ENCODE peak calls at places on chromosome 16, in nine cellular contexts. A, C, U, P, Q, N, J, R and X are unnamed samples.

GRCh38 chr16:58519707-58520106 is 4.4 kb downstream of the SETD6 start:
- DNase-seq in J (no peak), A (no peak), U (no peak), C (no peak), R (no peak), Q (no peak), N (no peak), P (no peak), X (no peak)

GRCh38 chr16:57380671-57381462 is 8.6 kb downstream of the CX3CL1 start:
- DNase-seq in R (no peak), P (no peak), Q (no peak), N (no peak), A (peak; percentile 39), J (no peak), C (peak; percentile 62), U (peak; percentile 68), X (no peak)

GRCh38 chr16:67406628-67407027 is 9.6 kb downstream of the ZDHHC1 start:
- DNase-seq in U (peak; percentile 31), P (no peak), A (no peak), Q (no peak), R (no peak), C (peak; percentile 60), N (no peak), J (no peak), X (no peak)

GRCh38 chr16:29662729-29663019 is 373 bp upstream of the SPN start:
- DNase-seq in C (no peak), R (no peak), J (no peak), A (no peak), U (no peak), P (peak; percentile 41), N (peak; percentile 67), Q (no peak), X (no peak)

GRCh38 chr16:72372082-72372615 is 200.2 kb upstream of the PMFBP1 start:
- DNase-seq in A (no peak), U (no peak), J (no peak), Q (no peak), C (peak; percentile 3), R (no peak), N (no peak), P (no peak), X (no peak)

GRCh38 chr16:56611281-56611833 is 3.0 kb downstream of the MT2A start:
- DNase-seq in C (peak; percentile 58), U (no peak), R (no peak), A (peak; percentile 78), N (no peak), J (no peak), Q (peak; percentile 59), P (no peak), X (peak; percentile 51)

GRCh38 chr16:85204242-85205010 is 92.2 kb upstream of the CIBAR2 start:
- DNase-seq in A (no peak), R (no peak), Q (no peak), N (no peak), C (peak; percentile 76), J (no peak), U (no peak), P (no peak), X (no peak)

GRCh38 chr16:67563708-67564468 is 1.6 kb downstream of the CTCF start:
- DNase-seq in Q (no peak), P (no peak), U (no peak), R (peak; percentile 39), A (no peak), C (peak; percentile 80), J (no peak), N (no peak), X (no peak)

GRCh38 chr16:57377080-57377841 is 5.0 kb downstream of the CX3CL1 start:
- DNase-seq in P (no peak), U (no peak), R (no peak), J (no peak), A (no peak), Q (no peak), N (no peak), C (peak; percentile 6), X (no peak)

GRCh38 chr16:75138636-75139035 is 9.7 kb upstream of the ZFP1 start:
- DNase-seq in A (no peak), Q (no peak), C (peak; percentile 45), J (no peak), R (peak; percentile 89), N (no peak), P (no peak), U (no peak), X (no peak)

GRCh38 chr16:74025-74424 is 1.6 kb upstream of the RHBDF1 start:
- DNase-seq in U (no peak), P (no peak), N (no peak), J (no peak), C (no peak), R (no peak), A (peak; percentile 80), Q (no peak), X (no peak)
- H3K4me1 ChIP-seq in U (peaks cover 26% of the 10 kb centered on the region), P (peaks cover 25% of the 10 kb centered on the region), N (peaks cover 59% of the 10 kb centered on the region), J (peaks cover 43% of the 10 kb centered on the region), C (peaks cover 29% of the 10 kb centered on the region), R (peaks cover 38% of the 10 kb centered on the region), A (peaks cover 79% of the 10 kb centered on the region), Q (peaks cover 39% of the 10 kb centered on the region), X (peaks cover 28% of the 10 kb centered on the region)

GRCh38 chr16:65119905-65120341 is 1.9 kb downstream of the CDH11 start:
- DNase-seq in P (no peak), C (peak; percentile 83), U (no peak), Q (no peak), N (no peak), R (peak; percentile 68), A (no peak), J (peak; percentile 64), X (peak; percentile 32)

GRCh38 chr16:65122724-65122973 is 786 bp upstream of the CDH11 start:
- DNase-seq in P (no peak), U (no peak), R (no peak), A (no peak), C (no peak), Q (no peak), J (no peak), N (no peak), X (no peak)

GRCh38 chr16:65122974-65123845 is 1.3 kb upstream of the CDH11 start:
- DNase-seq in U (peak; percentile 59), P (no peak), R (peak; percentile 70), N (peak; percentile 73), J (peak; percentile 91), A (peak; percentile 52), C (peak; percentile 81), Q (no peak), X (peak; percentile 61)

GRCh38 chr16:65121870-65122723 is at the start of gene CDH11:
- DNase-seq in U (peak; percentile 58), A (peak; percentile 69), P (no peak), J (peak; percentile 93), N (peak; percentile 68), Q (no peak), R (peak; percentile 92), C (peak; percentile 96), X (peak; percentile 60)

DNA sequence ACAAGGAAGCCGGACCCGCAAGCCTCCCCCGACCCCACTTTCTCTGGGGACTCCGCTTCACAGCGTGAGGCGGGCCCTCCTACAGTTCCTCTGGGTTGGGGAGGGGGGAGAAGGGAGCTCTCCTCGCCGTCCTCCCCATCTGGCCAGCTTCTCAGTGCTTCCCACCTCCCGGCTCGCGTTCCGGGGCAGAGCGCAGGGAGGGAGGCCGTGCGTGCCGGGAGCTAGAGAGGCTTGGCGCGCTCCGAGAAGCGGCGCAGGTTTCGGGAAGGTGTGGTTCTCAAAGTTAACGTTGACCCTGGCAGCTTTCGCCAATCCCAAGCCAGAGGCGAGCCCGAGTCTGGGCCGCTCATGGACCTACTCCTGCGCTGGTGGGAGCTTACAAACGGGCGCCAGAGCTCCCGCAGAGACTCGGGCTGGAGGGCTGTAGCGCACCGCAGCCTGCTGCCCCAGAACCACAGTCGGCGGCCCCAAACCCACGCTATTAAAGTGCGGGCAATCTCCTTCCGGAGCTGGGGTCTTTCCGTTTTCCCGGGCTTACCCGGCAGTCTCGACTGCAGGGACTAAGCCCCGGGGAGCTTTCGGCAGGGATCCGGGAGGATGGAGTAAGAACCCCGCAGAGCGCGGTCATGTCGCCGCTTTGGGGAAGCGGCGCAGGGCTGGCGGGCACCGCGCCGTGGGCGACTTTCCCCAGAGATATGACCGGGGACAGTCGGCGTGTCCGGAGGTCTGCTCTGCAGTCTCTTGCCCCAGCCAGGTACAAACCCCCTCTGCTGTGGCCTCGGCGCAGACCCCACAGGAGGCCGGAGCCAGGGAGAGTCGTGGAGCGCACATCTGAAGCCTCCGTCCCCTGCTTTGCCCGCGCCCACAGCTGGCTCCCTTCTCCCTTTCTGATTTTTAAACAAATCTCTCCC is 797 bp downstream of the CDH11 start:
- DNase-seq in U (peak; percentile 56), C (peak; percentile 47), N (peak; percentile 65), A (peak; percentile 32), J (peak; percentile 64), Q (no peak), P (no peak), R (peak; percentile 56), X (peak; percentile 35)
- TF ChIP-seq CTCF in U (no peak), C (no peak), N (no peak), A (no peak), J (no peak), Q (no peak), P (no peak), R (no peak), X (no peak)

GRCh38 chr16:3068486-3068885 is 3.0 kb downstream of the IL32 start:
- DNase-seq in U (no peak), C (no peak), P (no peak), A (no peak), N (no peak), R (no peak), Q (no peak), J (no peak), X (no peak)

GRCh38 chr16:3067929-3068288 is 2.5 kb downstream of the IL32 start:
- DNase-seq in N (no peak), J (no peak), A (no peak), C (no peak), P (no peak), U (no peak), Q (no peak), R (no peak), X (no peak)

GRCh38 chr16:3065742-3066439 is 451 bp downstream of the IL32 start:
- DNase-seq in J (no peak), A (no peak), Q (no peak), U (peak; percentile 64), N (no peak), C (no peak), R (no peak), P (no peak), X (no peak)

GRCh38 chr16:3065069-3065741 is at the start of gene IL32:
- DNase-seq in R (no peak), A (peak; percentile 87), N (no peak), U (peak; percentile 82), P (peak; percentile 68), J (peak; percentile 60), Q (no peak), C (peak; percentile 82), X (peak; percentile 83)

DNA sequence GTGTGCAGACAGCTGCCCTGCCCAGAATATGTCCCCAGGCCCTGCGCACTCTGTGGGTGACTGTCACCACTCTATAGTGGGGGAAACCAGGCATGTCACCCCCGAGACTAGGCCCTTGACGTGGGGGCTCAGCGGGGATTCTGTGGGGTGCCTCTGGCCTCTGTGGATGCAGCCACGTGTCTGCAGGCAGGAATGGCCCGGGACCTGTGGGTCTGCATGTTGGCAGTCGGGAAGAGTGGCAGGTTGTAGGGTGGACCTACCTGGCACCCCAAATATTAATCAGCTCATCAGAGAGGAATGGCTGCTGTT is 954 bp downstream of the IL32 start:
- DNase-seq in R (no peak), P (no peak), J (no peak), Q (no peak), N (no peak), C (no peak), U (peak; percentile 64), A (no peak), X (no peak)
- H3K4me1 ChIP-seq in R (no peaks in the 10 kb centered on the region), P (peaks cover 56% of the 10 kb centered on the region), J (peaks cover 10% of the 10 kb centered on the region), Q (peaks cover 11% of the 10 kb centered on the region), N (peaks cover 7% of the 10 kb centered on the region), C (no peaks in the 10 kb centered on the region), U (no peaks in the 10 kb centered on the region), A (peaks cover 13% of the 10 kb centered on the region), X (peaks cover 13% of the 10 kb centered on the region)

GRCh38 chr16:31713071-31713944 is 160.3 kb upstream of the ZNF267 start:
- DNase-seq in Q (peak; percentile 85), R (peak; percentile 97), J (peak; percentile 90), U (peak; percentile 87), A (peak; percentile 94), C (peak; percentile 95), N (peak; percentile 95), P (peak; percentile 86), X (peak; percentile 97)
- TF ChIP-seq CTCF in Q (no peak), R (no peak), J (no peak), U (no peak), A (no peak), C (no peak), N (peak; percentile 3), P (no peak), X (no peak)